ENCODE peak calls at places on chromosomes 7 and 10, in five cellular contexts. C, Z, X, G and T are unnamed samples.

GRCh38 chr7:100604976-100605911 is 3.1 kb downstream of the PCOLCE start:
- DNase-seq in C (peak; percentile 35), Z (no peak), X (no peak), G (no peak), T (peak; percentile 87)

GRCh38 chr10:13139150-13139549 is 22.2 kb upstream of the MCM10 start:
- DNase-seq in C (no peak), Z (no peak), X (no peak), G (no peak), T (no peak)

GRCh38 chr10:133230387-133231195 is 574 bp downstream of the UTF1 start:
- DNase-seq in C (no peak), Z (no peak), X (no peak), G (no peak), T (peak; percentile 79)

GRCh38 chr7:50446542-50446960 is 3.6 kb downstream of the FIGNL1 start:
- DNase-seq in C (peak; percentile 96), Z (peak; percentile 39), X (peak; percentile 99), G (peak; percentile 98), T (no peak)

GRCh38 chr7:16982640-16983103 is 100.9 kb upstream of the AGR3 start:
- DNase-seq in C (peak; percentile 64), Z (peak; percentile 58), X (peak; percentile 30), G (peak; percentile 69), T (no peak)

GRCh38 chr10:50464004-50464409 is 159.7 kb downstream of the SGMS1 start:
- DNase-seq in C (no peak), Z (no peak), X (no peak), G (no peak), T (no peak)

GRCh38 chr7:112260941-112261340 is 54.4 kb downstream of the ZNF277 start:
- DNase-seq in C (no peak), Z (no peak), X (no peak), G (no peak), T (no peak)

GRCh38 chr7:55046582-55047347 is 27.9 kb downstream of the EGFR start:
- DNase-seq in C (no peak), Z (no peak), X (no peak), G (no peak), T (no peak)

GRCh38 chr7:11130012-11130411 is 156.3 kb downstream of the PHF14 start:
- DNase-seq in C (no peak), Z (no peak), X (no peak), G (peak; percentile 48), T (no peak)

GRCh38 chr7:29377718-29378117 is 183.1 kb downstream of the CHN2 start:
- DNase-seq in C (no peak), Z (no peak), X (no peak), G (no peak), T (no peak)

GRCh38 chr7:2764621-2765020 is 76.6 kb downstream of the AMZ1 start:
- DNase-seq in C (no peak), Z (no peak), X (no peak), G (no peak), T (no peak)

GRCh38 chr10:78465456-78465855 is 431.8 kb downstream of the RPS24 start:
- DNase-seq in C (no peak), Z (no peak), X (no peak), G (no peak), T (no peak)

GRCh38 chr7:1230411-1231213 is 2.1 kb upstream of the UNCX start:
- DNase-seq in C (no peak), Z (no peak), X (no peak), G (no peak), T (peak; percentile 58)

DNA sequence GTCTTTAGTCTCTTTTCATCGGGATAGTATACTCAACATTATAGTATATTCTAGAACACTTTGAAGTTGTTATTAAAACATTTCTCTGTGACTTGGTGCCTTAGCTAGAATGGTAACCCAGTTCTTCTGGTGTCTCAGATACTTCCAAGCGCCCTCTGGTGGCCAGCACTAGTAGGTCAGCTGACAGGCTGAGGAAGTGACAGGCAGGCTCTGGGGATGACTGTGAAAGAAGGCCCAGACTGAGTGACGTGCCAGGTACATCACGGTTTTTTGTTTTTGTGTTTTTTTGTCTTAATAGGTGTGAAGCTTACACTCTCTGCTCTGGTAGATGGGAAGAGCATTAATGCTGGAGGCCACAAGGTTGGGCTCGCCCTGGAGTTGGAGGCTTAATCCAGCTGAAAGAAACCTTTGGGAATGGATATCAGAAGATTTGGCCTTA is 5.1 kb downstream of the COMTD1 start:
- DNase-seq in C (peak; percentile 100), Z (peak; percentile 80), X (peak; percentile 69), G (peak; percentile 88), T (peak; percentile 94)
- H3K4me1 ChIP-seq in C (peaks cover 38% of the 10 kb centered on the region), Z (peaks cover 42% of the 10 kb centered on the region), X (peaks cover 52% of the 10 kb centered on the region), G (peaks cover 47% of the 10 kb centered on the region), T (peaks cover 14% of the 10 kb centered on the region)

DNA sequence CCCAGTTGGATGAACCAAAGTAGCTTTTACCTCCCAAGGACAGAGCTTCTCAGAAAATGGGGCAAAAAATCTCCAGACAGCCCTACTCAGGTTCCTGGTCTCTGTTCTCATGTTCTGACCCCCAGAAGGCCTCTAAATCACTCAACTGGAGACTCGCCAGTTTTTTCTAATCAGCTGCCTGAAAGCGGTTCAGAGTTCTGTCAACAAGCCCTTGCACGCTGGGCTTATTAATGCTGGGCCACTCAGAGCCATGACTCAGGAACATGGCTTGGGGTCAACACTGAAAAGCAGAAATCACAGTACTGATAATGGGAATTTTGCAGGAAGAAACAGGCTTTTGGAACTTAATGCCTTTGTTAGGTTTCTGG is 15.3 kb downstream of the ECHDC3 start:
- DNase-seq in C (peak; percentile 18), Z (peak; percentile 93), X (peak; percentile 93), G (peak; percentile 94), T (no peak)
- H3K9ac ChIP-seq in C (no peak overlapping the region), Z (peak overlapping the region; percentile 63), X (peak overlapping the region; percentile 12), G (peak overlapping the region; percentile 1), T (peak overlapping the region; percentile 46)

DNA sequence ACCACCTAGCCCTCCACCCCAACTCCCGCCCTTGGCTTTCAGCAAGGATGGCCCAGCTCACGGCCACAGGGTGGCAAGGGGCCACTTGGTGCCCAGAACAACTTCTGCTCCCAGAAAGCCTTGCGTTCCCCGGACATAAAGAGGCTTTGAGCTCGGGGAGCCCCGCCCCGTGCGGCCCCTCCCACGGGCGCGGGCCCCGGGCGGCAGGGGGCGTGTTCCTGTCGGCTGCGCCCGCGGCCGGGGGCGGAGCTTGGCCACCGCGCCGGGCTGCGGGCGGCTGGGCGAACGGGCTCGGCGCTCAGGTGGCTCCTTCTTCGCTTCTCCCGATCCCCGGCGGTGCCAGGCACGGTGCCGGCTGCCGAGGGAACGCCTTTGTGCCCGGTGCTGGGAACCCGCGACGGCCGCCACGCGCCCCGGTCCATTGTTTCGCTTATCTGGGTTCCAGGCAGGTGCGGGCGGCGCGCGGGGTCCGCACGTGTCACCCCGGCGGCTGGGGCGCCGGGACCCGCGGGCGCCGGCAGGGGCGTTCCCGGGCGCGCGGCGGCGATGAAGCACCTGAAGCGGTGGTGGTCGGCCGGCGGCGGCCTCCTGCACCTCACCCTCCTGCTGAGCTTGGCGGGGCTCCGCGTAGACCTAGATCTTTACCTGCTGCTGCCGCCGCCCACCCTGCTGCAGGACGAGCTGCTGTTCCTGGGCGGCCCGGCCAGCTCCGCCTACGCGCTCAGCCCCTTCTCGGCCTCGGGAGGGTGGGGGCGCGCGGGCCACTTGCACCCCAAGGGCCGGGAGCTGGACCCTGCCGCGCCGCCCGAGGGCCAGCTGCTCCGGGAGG is at the start of gene NFE2L3:
- DNase-seq in C (peak; percentile 87), Z (peak; percentile 76), X (peak; percentile 65), G (peak; percentile 77), T (peak; percentile 91)
- H3K27ac ChIP-seq in C (peak within 1 kb of the TSS; percentile 96), Z (no peak within 1 kb of the TSS), X (peak within 1 kb of the TSS; percentile 29), G (peak within 1 kb of the TSS; percentile 92), T (no peak within 1 kb of the TSS)

DNA sequence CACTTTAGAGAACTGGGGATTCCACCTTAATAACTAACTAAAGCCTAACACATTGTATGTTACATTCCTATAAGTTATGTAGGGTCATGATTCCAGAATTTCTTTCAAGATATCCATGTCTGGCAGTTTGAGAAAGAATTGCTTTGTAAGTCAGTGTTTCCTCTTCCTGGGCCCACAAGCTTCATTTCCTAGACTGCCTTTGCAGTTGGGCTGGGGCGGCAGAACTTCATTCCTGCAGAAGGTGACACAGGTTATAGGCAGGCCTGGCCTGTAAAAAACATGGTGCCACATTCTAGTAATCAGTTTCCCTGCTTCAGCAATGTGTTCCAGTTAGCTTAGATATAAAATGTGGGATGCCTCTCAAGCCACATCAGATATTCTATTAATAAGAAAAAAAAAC is 184.2 kb upstream of the NOBOX start:
- DNase-seq in C (no peak), Z (no peak), X (no peak), G (no peak), T (no peak)
- H3K4me1 ChIP-seq in C (no peaks in the 10 kb centered on the region), Z (no peaks in the 10 kb centered on the region), X (no peaks in the 10 kb centered on the region), G (no peaks in the 10 kb centered on the region), T (no peaks in the 10 kb centered on the region)

GRCh38 chr7:18890885-18891621 is 226.4 kb downstream of the TWIST1 start:
- DNase-seq in C (no peak), Z (no peak), X (no peak), G (peak; percentile 43), T (no peak)

GRCh38 chr7:18895456-18895855 is 222.0 kb downstream of the TWIST1 start:
- DNase-seq in C (peak; percentile 89), Z (no peak), X (peak; percentile 76), G (peak; percentile 75), T (no peak)

GRCh38 chr7:18894155-18894554 is 223.3 kb downstream of the TWIST1 start:
- DNase-seq in C (no peak), Z (no peak), X (no peak), G (no peak), T (no peak)

GRCh38 chr7:18890134-18890533 is 227.3 kb downstream of the TWIST1 start:
- DNase-seq in C (peak; percentile 95), Z (no peak), X (peak; percentile 47), G (peak; percentile 26), T (no peak)

DNA sequence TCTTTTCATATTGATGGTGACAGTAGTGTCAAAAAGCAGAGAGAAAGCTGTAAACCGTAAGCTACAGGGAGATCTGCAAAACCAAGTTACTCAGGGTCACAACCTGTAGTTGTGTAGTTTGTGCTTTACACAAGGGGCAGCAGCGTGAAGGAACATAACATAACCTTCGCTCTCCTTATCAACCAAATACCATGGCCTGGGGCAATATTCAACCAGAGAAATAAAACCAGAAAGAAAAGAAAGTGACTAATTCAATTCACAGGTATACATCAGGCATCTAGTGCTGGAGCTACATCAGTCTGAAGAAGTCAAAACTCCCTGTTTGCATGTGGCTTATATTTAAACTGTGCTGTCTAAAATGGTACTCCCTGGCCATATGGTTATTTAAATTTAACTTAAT is 224.3 kb downstream of the TWIST1 start:
- DNase-seq in C (peak; percentile 68), Z (no peak), X (no peak), G (no peak), T (no peak)
- H3K9ac ChIP-seq in C (no peak overlapping the region), Z (no peak overlapping the region), X (no peak overlapping the region), G (no peak overlapping the region), T (no peak overlapping the region)

GRCh38 chr10:63265646-63266207 is 132.6 kb downstream of the NRBF2 start:
- DNase-seq in C (no peak), Z (no peak), X (no peak), G (no peak), T (no peak)
- H3K27ac ChIP-seq in C (peak overlapping the region; percentile 76), Z (peak overlapping the region; percentile 99), X (peak overlapping the region; percentile 98), G (peak overlapping the region; percentile 92), T (peak overlapping the region; percentile 99)

GRCh38 chr7:116148108-116148507 is 62.2 kb upstream of the TES start:
- DNase-seq in C (no peak), Z (no peak), X (no peak), G (no peak), T (no peak)
- H3K4me1 ChIP-seq in C (peaks cover 35% of the 10 kb centered on the region), Z (peaks cover 7% of the 10 kb centered on the region), X (no peaks in the 10 kb centered on the region), G (peaks cover 11% of the 10 kb centered on the region), T (no peaks in the 10 kb centered on the region)